ENCODE peak calls at places on chromosomes 2 and 18, in six cellular contexts. Q is A549, I is PC-3, E is Caco-2, J is left lung, V is adrenal gland. Y is an unnamed sample.

GRCh38 chr2:54473876-54474275 is 17.7 kb downstream of the SPTBN1 start:
- DNase-seq in E (no peak), Q (no peak), V (no peak), J (no peak), I (no peak), Y (no peak)

GRCh38 chr2:242052421-242052820 is 182.9 kb downstream of the RTP5 start:
- DNase-seq in J (no peak), E (no peak), V (no peak), Q (no peak), I (no peak), Y (no peak)

GRCh38 chr2:166841679-166842078 is 46.6 kb upstream of the XIRP2 start:
- DNase-seq in E (no peak), I (no peak), Q (no peak), V (no peak), J (no peak), Y (no peak)

GRCh38 chr18:48828713-48829442 is 121.9 kb downstream of the SMAD7 start:
- DNase-seq in I (no peak), Q (no peak), E (peak), J (no peak), V (no peak), Y (no peak)

GRCh38 chr2:181790716-181791649 is 100.5 kb upstream of the ITPRID2 start:
- DNase-seq in J (no peak), I (peak), E (peak), Q (peak), V (no peak), Y (peak)

GRCh38 chr2:205730701-205731271 is 48.5 kb downstream of the NRP2 start:
- DNase-seq in J (no peak), V (no peak), Q (no peak), E (peak), I (no peak), Y (peak)

GRCh38 chr2:84980263-84980983 is 9.5 kb downstream of the KCMF1 start:
- DNase-seq in Q (no peak), J (no peak), I (no peak), V (no peak), E (no peak), Y (no peak)

GRCh38 chr2:212908031-212908430 is 243.4 kb downstream of the IKZF2 start:
- DNase-seq in Q (no peak), V (no peak), E (no peak), I (no peak), J (no peak), Y (peak)

GRCh38 chr2:222561151-222561550 is 94.7 kb downstream of the FARSB start:
- DNase-seq in Q (no peak), J (no peak), I (no peak), V (no peak), E (no peak), Y (no peak)

GRCh38 chr2:1997409-1997808 is 253.1 kb upstream of the PXDN start:
- DNase-seq in I (no peak), Q (no peak), J (no peak), E (no peak), V (no peak), Y (no peak)

GRCh38 chr2:42196403-42197267 is 27.5 kb downstream of the EML4 start:
- DNase-seq in J (no peak), Q (peak), V (peak), E (peak), I (peak), Y (peak)

GRCh38 chr2:218456849-218457248 is 37.9 kb downstream of the VIL1 start:
- DNase-seq in Q (no peak), I (no peak), E (no peak), V (no peak), J (no peak), Y (no peak)

GRCh38 chr2:68931149-68931711 is 21.5 kb downstream of the GKN2 start:
- DNase-seq in Q (no peak), J (no peak), V (no peak), E (no peak), I (no peak), Y (no peak)

GRCh38 chr2:68932392-68932791 is 20.3 kb downstream of the GKN2 start:
- DNase-seq in J (peak), Q (no peak), I (no peak), E (no peak), V (no peak), Y (no peak)

GRCh38 chr2:68934021-68934420 is 18.7 kb downstream of the GKN2 start:
- DNase-seq in J (no peak), Q (no peak), I (no peak), E (no peak), V (no peak), Y (no peak)

GRCh38 chr2:68935471-68935870 is 17.2 kb downstream of the GKN2 start:
- DNase-seq in E (no peak), J (no peak), Q (no peak), V (no peak), I (no peak), Y (no peak)

GRCh38 chr2:68931799-68932198 is 20.9 kb downstream of the GKN2 start:
- DNase-seq in Q (no peak), J (no peak), E (no peak), I (no peak), V (no peak), Y (peak)
- H3K4me3 ChIP-seq in Q (no peak), J (no peak), E (no peak), I (no peak), V (no peak), Y (no peak)

GRCh38 chr2:236355911-236356310 is 91.7 kb upstream of the ASB18 start:
- DNase-seq in Q (no peak), E (no peak), I (no peak), V (no peak), J (no peak), Y (no peak)
- TF ChIP-seq CTCF in Q (no peak), E (no peak), I (no peak), V (no peak), J (no peak), Y (no peak)

GRCh38 chr18:55869965-55870585 is 282.1 kb upstream of the TCF4 start:
- DNase-seq in E (no peak), V (no peak), Q (no peak), J (no peak), I (peak), Y (peak)
- H3K4me3 ChIP-seq in E (no peak), V (no peak), Q (no peak), J (no peak), I (no peak), Y (no peak)

GRCh38 chr2:109595644-109596043 is 18.1 kb downstream of the SEPTIN10 start:
- DNase-seq in I (no peak), Q (no peak), E (no peak), V (no peak), J (no peak), Y (no peak)

GRCh38 chr2:109586687-109587086 is 27.1 kb downstream of the SEPTIN10 start:
- DNase-seq in E (no peak), J (no peak), Q (no peak), V (no peak), I (no peak), Y (no peak)

GRCh38 chr2:109594246-109594900 is 19.4 kb downstream of the SEPTIN10 start:
- DNase-seq in I (no peak), V (no peak), Q (no peak), E (no peak), J (no peak), Y (no peak)

GRCh38 chr2:109592905-109593304 is 20.9 kb downstream of the SEPTIN10 start:
- DNase-seq in I (no peak), J (no peak), E (no peak), V (no peak), Q (no peak), Y (no peak)

DNA sequence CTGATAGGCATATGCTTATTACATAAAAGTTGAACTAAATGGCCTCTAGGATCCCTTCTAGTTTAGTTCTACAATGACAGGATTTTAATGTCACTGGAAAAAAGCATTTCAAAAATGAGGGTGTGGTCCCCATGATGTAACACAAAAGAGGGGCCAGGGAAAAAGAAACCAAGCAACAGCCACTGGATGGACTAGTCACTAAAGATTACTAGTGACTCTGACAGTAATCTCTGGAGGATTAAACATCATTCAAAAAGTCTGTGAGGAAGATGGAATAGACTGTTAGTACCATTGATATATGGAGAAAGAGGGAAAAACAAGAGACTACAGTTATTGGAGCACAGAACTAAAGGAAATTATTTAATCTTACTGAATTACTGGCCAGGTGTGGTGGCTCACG is 22.5 kb downstream of the SEPTIN10 start:
- DNase-seq in I (no peak), Q (no peak), J (no peak), V (no peak), E (peak), Y (no peak)
- TF ChIP-seq CTCF in I (no peak), Q (no peak), J (no peak), V (no peak), E (no peak), Y (no peak)